ENCODE peak calls at places on chromosomes 1 and 21, in five cellular contexts. K is OCI-M1, T is ureter, R is heart right ventricle, U is iPS-NIHi11. S is an unnamed sample.

GRCh38 chr1:178057131-178057765 is 36.7 kb upstream of the RASAL2 start:
- DNase-seq in K (no peak), R (peak), T (no peak), U (no peak), S (no peak)

GRCh38 chr21:44463716-44464115 is 8.4 kb downstream of the LRRC3 start:
- DNase-seq in T (no peak), U (no peak), K (no peak), R (no peak), S (peak)

GRCh38 chr1:157326173-157326859 is 188.1 kb upstream of the ETV3 start:
- DNase-seq in R (no peak), K (no peak), U (no peak), T (no peak), S (no peak)

GRCh38 chr1:53195913-53196484 is 625 bp upstream of the CPT2 start:
- DNase-seq in K (no peak), R (no peak), U (no peak), T (no peak), S (peak)

GRCh38 chr1:39158330-39159086 is 46.0 kb upstream of the MACF1 start:
- DNase-seq in T (no peak), U (peak), R (no peak), K (no peak), S (peak)

GRCh38 chr1:198492872-198493271 is 47.6 kb downstream of the ATP6V1G3 start:
- DNase-seq in K (no peak), T (no peak), R (no peak), U (no peak), S (no peak)

GRCh38 chr1:3669971-3670431 is 17.7 kb downstream of the TP73 start:
- DNase-seq in R (no peak), K (no peak), T (no peak), U (no peak), S (no peak)

GRCh38 chr1:246491551-246492053 is 15.5 kb downstream of the SMYD3 start:
- DNase-seq in K (no peak), R (no peak), U (no peak), T (no peak), S (no peak)

GRCh38 chr1:9653195-9653782 is 1.8 kb downstream of the PIK3CD start:
- DNase-seq in K (no peak), T (no peak), U (no peak), R (no peak), S (no peak)

GRCh38 chr1:204915856-204916485 is 45.3 kb downstream of the NFASC start:
- DNase-seq in R (no peak), K (no peak), T (no peak), U (no peak), S (no peak)

GRCh38 chr1:199551967-199552565 is 475.4 kb upstream of the NR5A2 start:
- DNase-seq in T (no peak), U (peak), K (peak), R (peak), S (no peak)

GRCh38 chr1:33818071-33818470 is 45.8 kb upstream of the HMGB4 start:
- DNase-seq in T (no peak), U (no peak), K (no peak), R (no peak), S (no peak)

GRCh38 chr1:202159534-202160371 is 649 bp downstream of the PTPN7 start:
- DNase-seq in K (peak), T (no peak), U (no peak), R (no peak), S (no peak)